ENCODE peak calls at places on chromosome 17, in ten cellular contexts. B, D, Q, W, R, T, P, F, I and J are unnamed samples.

GRCh38 chr17:17749025-17749772 is 67.9 kb downstream of the RAI1 start:
- DNase-seq in R (no peak), P (no peak), Q (no peak), W (no peak), B (no peak), D (no peak), T (no peak), F (peak), I (no peak), J (peak)

GRCh38 chr17:2982854-2983636 is 80.4 kb downstream of the OR1D5 start:
- DNase-seq in F (no peak), R (no peak), I (no peak), P (no peak), Q (peak), B (no peak), D (peak), T (no peak), W (no peak), J (no peak)

GRCh38 chr17:53462393-53462811 is 360.3 kb upstream of the KIF2B start:
- DNase-seq in P (no peak), W (no peak), B (peak), D (no peak), F (no peak), I (no peak), R (no peak), Q (no peak), T (no peak), J (no peak)

GRCh38 chr17:50667259-50668024 is 32.8 kb downstream of the ABCC3 start:
- DNase-seq in T (no peak), F (no peak), W (no peak), R (no peak), P (no peak), D (no peak), B (no peak), Q (no peak), I (no peak), J (no peak)

GRCh38 chr17:50364715-50365114 is 8.3 kb downstream of the MRPL27 start:
- DNase-seq in P (no peak), T (no peak), Q (peak), F (no peak), B (peak), D (no peak), I (no peak), R (no peak), W (no peak), J (peak)

GRCh38 chr17:73228748-73229236 is 32.9 kb downstream of the CPSF4L start:
- DNase-seq in R (peak), W (peak), T (no peak), F (peak), D (peak), B (peak), Q (no peak), P (no peak), I (peak), J (peak)

GRCh38 chr17:50919321-50920040 is 53.3 kb upstream of the TOB1 start:
- DNase-seq in D (peak), R (peak), P (peak), I (peak), B (peak), T (peak), Q (peak), W (no peak), F (peak), J (peak)

GRCh38 chr17:30232822-30233427 is 2.6 kb downstream of the SLC6A4 start:
- DNase-seq in R (no peak), F (no peak), W (no peak), D (no peak), T (no peak), P (no peak), B (no peak), Q (no peak), I (no peak), J (no peak)

GRCh38 chr17:66190738-66191606 is 961 bp downstream of the CEP112 start:
- DNase-seq in R (no peak), I (no peak), F (peak), Q (no peak), P (no peak), B (no peak), W (no peak), D (no peak), T (no peak), J (no peak)

GRCh38 chr17:58284613-58285421 is 4.1 kb upstream of the MPO start:
- DNase-seq in F (no peak), W (peak), R (no peak), B (no peak), D (no peak), Q (no peak), I (no peak), T (no peak), P (no peak), J (peak)

GRCh38 chr17:78946131-78946530 is 20.9 kb upstream of the TIMP2 start:
- DNase-seq in T (no peak), D (no peak), I (no peak), R (no peak), P (no peak), Q (no peak), B (no peak), W (no peak), F (no peak), J (no peak)

GRCh38 chr17:17186051-17186450 is 20.1 kb downstream of the PLD6 start:
- DNase-seq in Q (no peak), B (peak), D (no peak), I (peak), F (no peak), T (no peak), W (no peak), R (peak), P (peak), J (no peak)

GRCh38 chr17:59330314-59330942 is 1.0 kb upstream of the YPEL2 start:
- DNase-seq in I (no peak), P (peak), D (peak), F (peak), R (no peak), T (peak), B (peak), Q (no peak), W (no peak), J (peak)

GRCh38 chr17:21353326-21354010 is 22.7 kb upstream of the KCNJ12 start:
- DNase-seq in Q (no peak), R (no peak), F (no peak), B (no peak), T (no peak), D (peak), P (no peak), W (no peak), I (no peak), J (no peak)

GRCh38 chr17:38724337-38724988 is 5.7 kb upstream of the CISD3 start:
- DNase-seq in W (no peak), R (no peak), P (no peak), Q (no peak), B (no peak), D (no peak), F (peak), I (no peak), T (no peak), J (no peak)

GRCh38 chr17:34389343-34389742 is 26.3 kb upstream of the CCL1 start:
- DNase-seq in D (no peak), B (no peak), P (no peak), T (no peak), Q (no peak), I (no peak), W (no peak), F (no peak), R (peak), J (peak)

GRCh38 chr17:69609495-69610315 is 195.2 kb downstream of the MAP2K6 start:
- DNase-seq in P (no peak), Q (no peak), D (no peak), B (peak), T (no peak), W (no peak), F (peak), R (no peak), I (no peak), J (peak)

GRCh38 chr17:81365601-81366585 is 29.4 kb upstream of the BAHCC1 start:
- DNase-seq in D (no peak), P (no peak), B (peak), I (peak), Q (peak), T (no peak), R (peak), F (peak), W (peak), J (peak)

GRCh38 chr17:78284146-78284545 is 52.7 kb downstream of the TMEM235 start:
- DNase-seq in F (no peak), R (no peak), D (no peak), I (no peak), T (no peak), Q (no peak), W (peak), P (no peak), B (no peak), J (peak)

GRCh38 chr17:76388966-76389888 is 4.8 kb downstream of the SPHK1 start:
- DNase-seq in P (no peak), W (no peak), I (no peak), F (no peak), B (peak), Q (no peak), D (no peak), R (no peak), T (no peak), J (peak)